ENCODE peak calls at places on chromosome 15, in four cellular contexts. One of them, this sample, is unnamed.

GRCh38 chr15:64334530-64334929 is 21.4 kb downstream of the CSNK1G1 start:
- DNase-seq in foreskin fibroblast: no peak
- DNase-seq in ascending aorta: no peak
- DNase-seq in CD8-positive, alpha-beta memory T cell: peak; percentile 3
- DNase-seq in this sample: no peak

GRCh38 chr15:82647045-82647834 is at the start of gene CPEB1:
- DNase-seq in CD8-positive, alpha-beta memory T cell: no peak
- DNase-seq in foreskin fibroblast: peak; percentile 54
- DNase-seq in ascending aorta: no peak
- DNase-seq in this sample: no peak

GRCh38 chr15:62779041-62779810 is 263.3 kb upstream of the TPM1 start:
- DNase-seq in CD8-positive, alpha-beta memory T cell: no peak
- DNase-seq in foreskin fibroblast: peak; percentile 76
- DNase-seq in ascending aorta: no peak
- DNase-seq in this sample: peak; percentile 52

GRCh38 chr15:52334491-52335160 is 39.0 kb upstream of the MYO5C start:
- DNase-seq in foreskin fibroblast: no peak
- DNase-seq in CD8-positive, alpha-beta memory T cell: no peak
- DNase-seq in ascending aorta: no peak
- DNase-seq in this sample: no peak

GRCh38 chr15:89543389-89543788 is 31.9 kb upstream of the TICRR start:
- DNase-seq in CD8-positive, alpha-beta memory T cell: no peak
- DNase-seq in ascending aorta: no peak
- DNase-seq in foreskin fibroblast: no peak
- DNase-seq in this sample: no peak

GRCh38 chr15:100863406-100864198 is 16.0 kb upstream of the ALDH1A3 start:
- DNase-seq in CD8-positive, alpha-beta memory T cell: no peak
- DNase-seq in foreskin fibroblast: no peak
- DNase-seq in ascending aorta: no peak
- DNase-seq in this sample: peak; percentile 41

GRCh38 chr15:77967785-77968184 is 109.7 kb downstream of the TBC1D2B start:
- DNase-seq in CD8-positive, alpha-beta memory T cell: no peak
- DNase-seq in ascending aorta: no peak
- DNase-seq in foreskin fibroblast: no peak
- DNase-seq in this sample: no peak

GRCh38 chr15:90934256-90934948 is 683 bp upstream of the UNC45A start:
- DNase-seq in foreskin fibroblast: peak; percentile 72
- DNase-seq in ascending aorta: peak; percentile 54
- DNase-seq in CD8-positive, alpha-beta memory T cell: peak; percentile 75
- DNase-seq in this sample: peak; percentile 40

GRCh38 chr15:100105101-100105500 is 236.7 kb downstream of the ADAMTS17 start:
- DNase-seq in ascending aorta: no peak
- DNase-seq in CD8-positive, alpha-beta memory T cell: no peak
- DNase-seq in foreskin fibroblast: no peak
- DNase-seq in this sample: no peak

GRCh38 chr15:86162172-86162591 is 82.5 kb downstream of the AGBL1 start:
- DNase-seq in ascending aorta: no peak
- DNase-seq in CD8-positive, alpha-beta memory T cell: no peak
- DNase-seq in foreskin fibroblast: no peak
- DNase-seq in this sample: no peak

GRCh38 chr15:90414408-90415028 is 26.5 kb downstream of the IQGAP1 start:
- DNase-seq in ascending aorta: no peak
- DNase-seq in foreskin fibroblast: no peak
- DNase-seq in CD8-positive, alpha-beta memory T cell: no peak
- DNase-seq in this sample: peak; percentile 43

GRCh38 chr15:29945943-29946591 is 123.8 kb upstream of the TJP1 start:
- DNase-seq in foreskin fibroblast: peak; percentile 72
- DNase-seq in CD8-positive, alpha-beta memory T cell: no peak
- DNase-seq in ascending aorta: no peak
- DNase-seq in this sample: no peak

GRCh38 chr15:59953392-59953883 is 50.7 kb upstream of the FOXB1 start:
- DNase-seq in ascending aorta: no peak
- DNase-seq in CD8-positive, alpha-beta memory T cell: no peak
- DNase-seq in foreskin fibroblast: no peak
- DNase-seq in this sample: no peak

GRCh38 chr15:67100808-67101581 is 35.6 kb downstream of the SMAD3 start:
- DNase-seq in CD8-positive, alpha-beta memory T cell: no peak
- DNase-seq in ascending aorta: no peak
- DNase-seq in foreskin fibroblast: no peak
- DNase-seq in this sample: no peak

GRCh38 chr15:68318931-68319909 is 41.7 kb downstream of the FEM1B start:
- DNase-seq in ascending aorta: no peak
- DNase-seq in foreskin fibroblast: no peak
- DNase-seq in CD8-positive, alpha-beta memory T cell: no peak
- DNase-seq in this sample: no peak

GRCh38 chr15:100775581-100776185 is 103.9 kb upstream of the ALDH1A3 start:
- DNase-seq in ascending aorta: no peak
- DNase-seq in CD8-positive, alpha-beta memory T cell: no peak
- DNase-seq in foreskin fibroblast: no peak
- DNase-seq in this sample: no peak

GRCh38 chr15:65924004-65924403 is 54.7 kb downstream of the RAB11A start:
- DNase-seq in foreskin fibroblast: no peak
- DNase-seq in CD8-positive, alpha-beta memory T cell: no peak
- DNase-seq in ascending aorta: no peak
- DNase-seq in this sample: no peak

GRCh38 chr15:94972314-94972713 is 741.0 kb downstream of the MCTP2 start:
- DNase-seq in CD8-positive, alpha-beta memory T cell: no peak
- DNase-seq in foreskin fibroblast: no peak
- DNase-seq in ascending aorta: no peak
- DNase-seq in this sample: no peak

GRCh38 chr15:72117448-72117697 is 577 bp downstream of the MYO9A start:
- DNase-seq in foreskin fibroblast: peak; percentile 79
- DNase-seq in ascending aorta: peak; percentile 56
- DNase-seq in CD8-positive, alpha-beta memory T cell: peak; percentile 63
- DNase-seq in this sample: peak; percentile 41

GRCh38 chr15:31089361-31090047 is 12.0 kb downstream of the TRPM1 start:
- DNase-seq in foreskin fibroblast: no peak
- DNase-seq in CD8-positive, alpha-beta memory T cell: no peak
- DNase-seq in ascending aorta: no peak
- DNase-seq in this sample: no peak

GRCh38 chr15:101167791-101168462 is 83.9 kb downstream of the CHSY1 start:
- DNase-seq in foreskin fibroblast: peak; percentile 70
- DNase-seq in ascending aorta: peak; percentile 69
- DNase-seq in CD8-positive, alpha-beta memory T cell: no peak
- DNase-seq in this sample: no peak

GRCh38 chr15:77624868-77625267 is 7.8 kb downstream of the LINGO1 start:
- DNase-seq in CD8-positive, alpha-beta memory T cell: no peak
- DNase-seq in foreskin fibroblast: no peak
- DNase-seq in ascending aorta: no peak
- DNase-seq in this sample: no peak

GRCh38 chr15:89196994-89197393 is 24.4 kb downstream of the RLBP1 start:
- DNase-seq in foreskin fibroblast: no peak
- DNase-seq in ascending aorta: no peak
- DNase-seq in CD8-positive, alpha-beta memory T cell: no peak
- DNase-seq in this sample: no peak

GRCh38 chr15:65102912-65103311 is 12.1 kb downstream of the UBAP1L start:
- DNase-seq in ascending aorta: no peak
- DNase-seq in foreskin fibroblast: no peak
- DNase-seq in CD8-positive, alpha-beta memory T cell: no peak
- DNase-seq in this sample: no peak

GRCh38 chr15:68114356-68114755 is 60.2 kb downstream of the PIAS1 start:
- DNase-seq in ascending aorta: no peak
- DNase-seq in CD8-positive, alpha-beta memory T cell: no peak
- DNase-seq in foreskin fibroblast: no peak
- DNase-seq in this sample: no peak

GRCh38 chr15:81531141-81531592 is 157.2 kb upstream of the TMC3 start:
- DNase-seq in foreskin fibroblast: no peak
- DNase-seq in ascending aorta: no peak
- DNase-seq in CD8-positive, alpha-beta memory T cell: no peak
- DNase-seq in this sample: peak; percentile 9

GRCh38 chr15:73628102-73628501 is 5.1 kb downstream of the NPTN start:
- DNase-seq in CD8-positive, alpha-beta memory T cell: no peak
- DNase-seq in ascending aorta: no peak
- DNase-seq in foreskin fibroblast: no peak
- DNase-seq in this sample: no peak

GRCh38 chr15:73621286-73621826 is 11.8 kb downstream of the NPTN start:
- DNase-seq in CD8-positive, alpha-beta memory T cell: no peak
- DNase-seq in ascending aorta: no peak
- DNase-seq in foreskin fibroblast: no peak
- DNase-seq in this sample: no peak

GRCh38 chr15:73626072-73626471 is 7.1 kb downstream of the NPTN start:
- DNase-seq in CD8-positive, alpha-beta memory T cell: no peak
- DNase-seq in foreskin fibroblast: no peak
- DNase-seq in ascending aorta: no peak
- DNase-seq in this sample: no peak

GRCh38 chr15:73620078-73620477 is 13.1 kb downstream of the NPTN start:
- DNase-seq in CD8-positive, alpha-beta memory T cell: no peak
- DNase-seq in foreskin fibroblast: no peak
- DNase-seq in ascending aorta: no peak
- DNase-seq in this sample: no peak

DNA sequence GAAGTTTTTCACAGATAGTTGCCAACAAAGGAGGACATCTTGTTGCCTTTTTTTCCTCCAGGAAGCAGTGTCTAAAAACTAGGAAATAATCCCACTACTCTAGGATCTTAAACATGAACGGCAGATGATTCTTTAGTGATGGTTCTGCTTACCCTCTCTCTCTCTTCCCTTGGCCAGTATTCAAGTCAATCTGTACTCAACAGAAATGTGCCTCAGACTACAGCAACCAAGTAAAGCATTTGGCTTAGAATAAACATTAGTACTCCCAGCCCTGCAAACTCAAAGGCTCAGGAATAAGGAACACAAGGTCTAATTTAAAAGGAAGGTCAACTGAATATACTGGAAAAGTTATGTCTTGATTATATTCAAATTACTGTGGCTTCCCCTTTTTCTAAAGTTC is 8.7 kb downstream of the NPTN start:
- DNase-seq in CD8-positive, alpha-beta memory T cell: no peak
- DNase-seq in foreskin fibroblast: no peak
- DNase-seq in ascending aorta: no peak
- DNase-seq in this sample: no peak
- H3K4me3 ChIP-seq in CD8-positive, alpha-beta memory T cell: no peak overlapping the region
- H3K4me3 ChIP-seq in foreskin fibroblast: no peak overlapping the region
- H3K4me3 ChIP-seq in ascending aorta: no peak overlapping the region
- H3K4me3 ChIP-seq in this sample: no peak overlapping the region

DNA sequence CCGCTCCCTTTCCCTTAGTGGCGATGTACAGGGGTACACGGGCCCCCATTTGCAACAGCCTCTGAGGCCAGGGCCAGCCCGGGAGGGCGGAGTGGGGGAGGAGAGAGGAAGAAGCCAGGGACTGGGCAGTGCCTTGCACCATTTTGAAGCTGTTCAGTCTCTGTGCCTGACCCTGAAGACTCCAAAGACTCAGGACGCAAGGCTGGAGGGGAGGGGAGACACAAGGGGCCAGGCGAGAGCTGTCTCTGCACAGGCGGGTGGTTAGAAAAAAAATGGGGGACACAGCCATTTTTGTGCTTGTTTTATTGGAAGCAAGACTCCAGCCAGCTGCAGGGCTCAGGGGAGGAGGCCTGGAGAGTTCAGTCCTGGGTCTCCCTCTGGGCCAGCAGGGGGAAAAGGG is 1.6 kb downstream of the RPP25 start:
- DNase-seq in CD8-positive, alpha-beta memory T cell: no peak
- DNase-seq in ascending aorta: no peak
- DNase-seq in foreskin fibroblast: no peak
- DNase-seq in this sample: no peak
- H3K4me3 ChIP-seq in CD8-positive, alpha-beta memory T cell: no peak overlapping the region
- H3K4me3 ChIP-seq in ascending aorta: peak overlapping the region; percentile 71
- H3K4me3 ChIP-seq in foreskin fibroblast: no peak overlapping the region
- H3K4me3 ChIP-seq in this sample: peak overlapping the region; percentile 56

GRCh38 chr15:43009206-43009605 is 88.6 kb upstream of the TTBK2 start:
- DNase-seq in foreskin fibroblast: no peak
- DNase-seq in ascending aorta: no peak
- DNase-seq in CD8-positive, alpha-beta memory T cell: no peak
- DNase-seq in this sample: no peak
- H3K4me3 ChIP-seq in foreskin fibroblast: no peak overlapping the region
- H3K4me3 ChIP-seq in ascending aorta: no peak overlapping the region
- H3K4me3 ChIP-seq in CD8-positive, alpha-beta memory T cell: no peak overlapping the region
- H3K4me3 ChIP-seq in this sample: no peak overlapping the region

DNA sequence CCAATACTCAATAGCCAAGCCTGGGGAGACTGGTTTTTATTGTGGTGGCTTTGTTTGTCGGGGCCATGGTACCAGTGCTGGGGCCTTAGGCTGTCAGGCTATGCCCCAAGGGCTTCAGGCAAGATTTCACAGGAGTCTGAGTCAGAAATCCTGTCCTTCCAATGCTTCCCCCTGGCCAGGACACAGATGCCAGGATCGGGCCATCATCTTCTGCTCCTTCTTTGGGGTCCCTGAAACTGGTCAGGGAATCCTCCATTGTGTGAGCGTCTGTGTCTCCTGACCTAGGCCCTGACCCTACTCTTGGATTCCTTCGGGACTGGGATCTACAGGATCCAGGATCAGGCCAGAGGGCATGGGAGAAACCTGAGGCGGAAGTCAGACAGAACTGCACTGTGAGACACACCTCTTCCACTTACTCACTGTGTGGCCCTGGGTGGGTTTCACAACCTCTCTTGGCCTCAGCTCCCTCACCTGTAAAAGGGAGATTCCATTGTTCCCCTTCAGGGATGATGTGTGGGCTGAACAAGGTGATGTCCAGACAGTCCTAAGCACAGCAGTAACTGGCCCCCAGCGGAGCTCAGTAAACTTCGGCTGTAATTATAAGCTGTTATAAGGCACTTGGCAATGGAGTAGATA is 292.7 kb downstream of the UACA start:
- DNase-seq in foreskin fibroblast: no peak
- DNase-seq in ascending aorta: no peak
- DNase-seq in CD8-positive, alpha-beta memory T cell: no peak
- DNase-seq in this sample: no peak
- H3K4me3 ChIP-seq in foreskin fibroblast: no peak overlapping the region
- H3K4me3 ChIP-seq in ascending aorta: no peak overlapping the region
- H3K4me3 ChIP-seq in CD8-positive, alpha-beta memory T cell: no peak overlapping the region
- H3K4me3 ChIP-seq in this sample: no peak overlapping the region

DNA sequence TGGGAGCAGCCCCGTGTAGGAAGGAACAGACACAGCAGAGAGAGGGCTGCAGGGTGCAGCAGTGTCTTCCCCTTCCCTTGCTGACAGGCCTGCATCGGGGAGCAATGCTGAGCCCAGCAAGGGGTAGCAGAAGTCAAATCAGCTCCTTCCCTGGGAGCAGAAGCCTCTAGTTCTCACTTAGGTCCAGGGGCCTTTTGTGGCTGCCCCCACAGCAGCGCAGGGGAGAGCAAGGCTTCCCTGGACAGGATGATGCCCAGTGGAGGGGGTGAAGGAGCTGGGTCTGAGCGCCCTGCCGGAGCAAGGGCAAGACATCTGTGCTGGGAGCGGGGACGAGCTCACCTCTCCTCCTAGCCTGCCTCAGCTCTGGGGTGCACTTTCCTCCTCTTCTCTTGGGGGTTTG is 827 bp downstream of the PLCB2 start:
- DNase-seq in ascending aorta: no peak
- DNase-seq in CD8-positive, alpha-beta memory T cell: no peak
- DNase-seq in foreskin fibroblast: no peak
- DNase-seq in this sample: no peak
- H3K4me3 ChIP-seq in ascending aorta: peak overlapping the region; percentile 48
- H3K4me3 ChIP-seq in CD8-positive, alpha-beta memory T cell: peak overlapping the region; percentile 100
- H3K4me3 ChIP-seq in foreskin fibroblast: no peak overlapping the region
- H3K4me3 ChIP-seq in this sample: no peak overlapping the region